ENCODE peak calls at places on chromosome 20, in nine cellular contexts. One of them, this sample, is unnamed.

GRCh38 chr20:50540620-50541605 is 30.7 kb downstream of the PTPN1 start:
- DNase-seq in HT1080: peak; percentile 98
- DNase-seq in MCF 10A: peak; percentile 74
- DNase-seq in stimulated activated naive CD8-positive, alpha-beta T cell treated with anti-CD3 and anti-CD28 coated beads, Interleukin-15, Interleukin-2, amounts not matched to agents 100 U/mL and 50 U/mL, for 24 hours: no peak
- DNase-seq in NCI-H526 treated with DMSO at 0.1 percent for 48 hours: no peak
- DNase-seq in lower lobe of right lung: no peak
- DNase-seq in substantia nigra: no peak
- DNase-seq in right cardiac atrium: no peak
- DNase-seq in hepatocyte: peak; percentile 43
- DNase-seq in this sample: no peak

GRCh38 chr20:39943336-39943735 is 745.7 kb downstream of the MAFB start:
- DNase-seq in MCF 10A: no peak
- DNase-seq in hepatocyte: no peak
- DNase-seq in lower lobe of right lung: no peak
- DNase-seq in stimulated activated naive CD8-positive, alpha-beta T cell treated with anti-CD3 and anti-CD28 coated beads, Interleukin-15, Interleukin-2, amounts not matched to agents 100 U/mL and 50 U/mL, for 24 hours: no peak
- DNase-seq in NCI-H526 treated with DMSO at 0.1 percent for 48 hours: no peak
- DNase-seq in substantia nigra: no peak
- DNase-seq in right cardiac atrium: no peak
- DNase-seq in HT1080: no peak
- DNase-seq in this sample: no peak

GRCh38 chr20:59955131-59955796 is 3.0 kb upstream of the CDH26 start:
- DNase-seq in NCI-H526 treated with DMSO at 0.1 percent for 48 hours: peak; percentile 18
- DNase-seq in substantia nigra: no peak
- DNase-seq in hepatocyte: peak; percentile 45
- DNase-seq in HT1080: no peak
- DNase-seq in right cardiac atrium: no peak
- DNase-seq in stimulated activated naive CD8-positive, alpha-beta T cell treated with anti-CD3 and anti-CD28 coated beads, Interleukin-15, Interleukin-2, amounts not matched to agents 100 U/mL and 50 U/mL, for 24 hours: no peak
- DNase-seq in MCF 10A: no peak
- DNase-seq in lower lobe of right lung: no peak
- DNase-seq in this sample: no peak

GRCh38 chr20:10955166-10955565 is 281.4 kb upstream of the JAG1 start:
- DNase-seq in substantia nigra: no peak
- DNase-seq in HT1080: no peak
- DNase-seq in NCI-H526 treated with DMSO at 0.1 percent for 48 hours: no peak
- DNase-seq in hepatocyte: no peak
- DNase-seq in stimulated activated naive CD8-positive, alpha-beta T cell treated with anti-CD3 and anti-CD28 coated beads, Interleukin-15, Interleukin-2, amounts not matched to agents 100 U/mL and 50 U/mL, for 24 hours: no peak
- DNase-seq in right cardiac atrium: no peak
- DNase-seq in lower lobe of right lung: no peak
- DNase-seq in MCF 10A: no peak
- DNase-seq in this sample: no peak

GRCh38 chr20:53598140-53599038 is 4.8 kb upstream of the ZNF217 start:
- DNase-seq in right cardiac atrium: no peak
- DNase-seq in hepatocyte: no peak
- DNase-seq in stimulated activated naive CD8-positive, alpha-beta T cell treated with anti-CD3 and anti-CD28 coated beads, Interleukin-15, Interleukin-2, amounts not matched to agents 100 U/mL and 50 U/mL, for 24 hours: no peak
- DNase-seq in lower lobe of right lung: no peak
- DNase-seq in substantia nigra: no peak
- DNase-seq in NCI-H526 treated with DMSO at 0.1 percent for 48 hours: no peak
- DNase-seq in MCF 10A: no peak
- DNase-seq in HT1080: no peak
- DNase-seq in this sample: no peak

GRCh38 chr20:32522775-32523612 is 62.1 kb downstream of the NOL4L start:
- DNase-seq in MCF 10A: no peak
- DNase-seq in HT1080: peak; percentile 56
- DNase-seq in stimulated activated naive CD8-positive, alpha-beta T cell treated with anti-CD3 and anti-CD28 coated beads, Interleukin-15, Interleukin-2, amounts not matched to agents 100 U/mL and 50 U/mL, for 24 hours: no peak
- DNase-seq in lower lobe of right lung: peak; percentile 31
- DNase-seq in NCI-H526 treated with DMSO at 0.1 percent for 48 hours: peak; percentile 82
- DNase-seq in substantia nigra: no peak
- DNase-seq in hepatocyte: no peak
- DNase-seq in right cardiac atrium: no peak
- DNase-seq in this sample: no peak

GRCh38 chr20:22536956-22537756 is 47.2 kb downstream of the FOXA2 start:
- DNase-seq in NCI-H526 treated with DMSO at 0.1 percent for 48 hours: no peak
- DNase-seq in stimulated activated naive CD8-positive, alpha-beta T cell treated with anti-CD3 and anti-CD28 coated beads, Interleukin-15, Interleukin-2, amounts not matched to agents 100 U/mL and 50 U/mL, for 24 hours: no peak
- DNase-seq in MCF 10A: no peak
- DNase-seq in right cardiac atrium: no peak
- DNase-seq in substantia nigra: no peak
- DNase-seq in lower lobe of right lung: no peak
- DNase-seq in hepatocyte: no peak
- DNase-seq in HT1080: no peak
- DNase-seq in this sample: no peak

GRCh38 chr20:57108218-57108617 is 158.2 kb downstream of the BMP7 start:
- DNase-seq in NCI-H526 treated with DMSO at 0.1 percent for 48 hours: no peak
- DNase-seq in MCF 10A: no peak
- DNase-seq in substantia nigra: no peak
- DNase-seq in stimulated activated naive CD8-positive, alpha-beta T cell treated with anti-CD3 and anti-CD28 coated beads, Interleukin-15, Interleukin-2, amounts not matched to agents 100 U/mL and 50 U/mL, for 24 hours: no peak
- DNase-seq in HT1080: no peak
- DNase-seq in right cardiac atrium: no peak
- DNase-seq in hepatocyte: no peak
- DNase-seq in lower lobe of right lung: no peak
- DNase-seq in this sample: no peak

GRCh38 chr20:45972500-45973183 is 639 bp upstream of the ZNF335 start:
- DNase-seq in HT1080: no peak
- DNase-seq in hepatocyte: no peak
- DNase-seq in MCF 10A: peak; percentile 97
- DNase-seq in substantia nigra: no peak
- DNase-seq in stimulated activated naive CD8-positive, alpha-beta T cell treated with anti-CD3 and anti-CD28 coated beads, Interleukin-15, Interleukin-2, amounts not matched to agents 100 U/mL and 50 U/mL, for 24 hours: no peak
- DNase-seq in right cardiac atrium: no peak
- DNase-seq in NCI-H526 treated with DMSO at 0.1 percent for 48 hours: no peak
- DNase-seq in lower lobe of right lung: peak; percentile 94
- DNase-seq in this sample: no peak

GRCh38 chr20:54063998-54064676 is 6.3 kb downstream of the BCAS1 start:
- DNase-seq in lower lobe of right lung: no peak
- DNase-seq in stimulated activated naive CD8-positive, alpha-beta T cell treated with anti-CD3 and anti-CD28 coated beads, Interleukin-15, Interleukin-2, amounts not matched to agents 100 U/mL and 50 U/mL, for 24 hours: peak; percentile 67
- DNase-seq in hepatocyte: no peak
- DNase-seq in substantia nigra: no peak
- DNase-seq in HT1080: no peak
- DNase-seq in NCI-H526 treated with DMSO at 0.1 percent for 48 hours: peak; percentile 69
- DNase-seq in right cardiac atrium: no peak
- DNase-seq in MCF 10A: no peak
- DNase-seq in this sample: no peak

GRCh38 chr20:53738945-53739798 is 145.5 kb upstream of the ZNF217 start:
- DNase-seq in HT1080: no peak
- DNase-seq in lower lobe of right lung: no peak
- DNase-seq in NCI-H526 treated with DMSO at 0.1 percent for 48 hours: peak; percentile 80
- DNase-seq in substantia nigra: no peak
- DNase-seq in MCF 10A: no peak
- DNase-seq in stimulated activated naive CD8-positive, alpha-beta T cell treated with anti-CD3 and anti-CD28 coated beads, Interleukin-15, Interleukin-2, amounts not matched to agents 100 U/mL and 50 U/mL, for 24 hours: no peak
- DNase-seq in right cardiac atrium: no peak
- DNase-seq in hepatocyte: peak; percentile 42
- DNase-seq in this sample: no peak

GRCh38 chr20:7704021-7704420 is 236.2 kb downstream of the HAO1 start:
- DNase-seq in lower lobe of right lung: no peak
- DNase-seq in MCF 10A: no peak
- DNase-seq in substantia nigra: no peak
- DNase-seq in hepatocyte: no peak
- DNase-seq in NCI-H526 treated with DMSO at 0.1 percent for 48 hours: peak; percentile 63
- DNase-seq in HT1080: no peak
- DNase-seq in right cardiac atrium: no peak
- DNase-seq in stimulated activated naive CD8-positive, alpha-beta T cell treated with anti-CD3 and anti-CD28 coated beads, Interleukin-15, Interleukin-2, amounts not matched to agents 100 U/mL and 50 U/mL, for 24 hours: no peak
- DNase-seq in this sample: no peak

GRCh38 chr20:17680128-17680835 is 1.8 kb downstream of the RRBP1 start:
- DNase-seq in substantia nigra: no peak
- DNase-seq in NCI-H526 treated with DMSO at 0.1 percent for 48 hours: no peak
- DNase-seq in hepatocyte: peak; percentile 78
- DNase-seq in MCF 10A: peak; percentile 73
- DNase-seq in lower lobe of right lung: peak; percentile 81
- DNase-seq in stimulated activated naive CD8-positive, alpha-beta T cell treated with anti-CD3 and anti-CD28 coated beads, Interleukin-15, Interleukin-2, amounts not matched to agents 100 U/mL and 50 U/mL, for 24 hours: no peak
- DNase-seq in right cardiac atrium: peak; percentile 79
- DNase-seq in HT1080: peak; percentile 34
- DNase-seq in this sample: no peak

GRCh38 chr20:57819291-57819690 is 109.5 kb upstream of the PMEPA1 start:
- DNase-seq in HT1080: no peak
- DNase-seq in stimulated activated naive CD8-positive, alpha-beta T cell treated with anti-CD3 and anti-CD28 coated beads, Interleukin-15, Interleukin-2, amounts not matched to agents 100 U/mL and 50 U/mL, for 24 hours: no peak
- DNase-seq in lower lobe of right lung: no peak
- DNase-seq in substantia nigra: no peak
- DNase-seq in right cardiac atrium: no peak
- DNase-seq in hepatocyte: no peak
- DNase-seq in MCF 10A: no peak
- DNase-seq in NCI-H526 treated with DMSO at 0.1 percent for 48 hours: no peak
- DNase-seq in this sample: no peak

GRCh38 chr20:17562804-17563305 is 7.0 kb upstream of the DSTN start:
- DNase-seq in substantia nigra: no peak
- DNase-seq in HT1080: no peak
- DNase-seq in lower lobe of right lung: peak; percentile 63
- DNase-seq in NCI-H526 treated with DMSO at 0.1 percent for 48 hours: no peak
- DNase-seq in right cardiac atrium: no peak
- DNase-seq in stimulated activated naive CD8-positive, alpha-beta T cell treated with anti-CD3 and anti-CD28 coated beads, Interleukin-15, Interleukin-2, amounts not matched to agents 100 U/mL and 50 U/mL, for 24 hours: no peak
- DNase-seq in MCF 10A: peak; percentile 74
- DNase-seq in hepatocyte: no peak
- DNase-seq in this sample: no peak

GRCh38 chr20:33664085-33664761 is 2.1 kb downstream of the C20orf144 start:
- DNase-seq in MCF 10A: no peak
- DNase-seq in hepatocyte: no peak
- DNase-seq in HT1080: no peak
- DNase-seq in lower lobe of right lung: no peak
- DNase-seq in substantia nigra: no peak
- DNase-seq in NCI-H526 treated with DMSO at 0.1 percent for 48 hours: no peak
- DNase-seq in right cardiac atrium: peak; percentile 59
- DNase-seq in stimulated activated naive CD8-positive, alpha-beta T cell treated with anti-CD3 and anti-CD28 coated beads, Interleukin-15, Interleukin-2, amounts not matched to agents 100 U/mL and 50 U/mL, for 24 hours: peak; percentile 5
- DNase-seq in this sample: no peak

GRCh38 chr20:19738936-19739335 is 19.1 kb upstream of the RIN2 start:
- DNase-seq in lower lobe of right lung: no peak
- DNase-seq in right cardiac atrium: no peak
- DNase-seq in MCF 10A: no peak
- DNase-seq in stimulated activated naive CD8-positive, alpha-beta T cell treated with anti-CD3 and anti-CD28 coated beads, Interleukin-15, Interleukin-2, amounts not matched to agents 100 U/mL and 50 U/mL, for 24 hours: no peak
- DNase-seq in hepatocyte: no peak
- DNase-seq in substantia nigra: no peak
- DNase-seq in NCI-H526 treated with DMSO at 0.1 percent for 48 hours: no peak
- DNase-seq in HT1080: peak; percentile 41
- DNase-seq in this sample: no peak

GRCh38 chr20:45842169-45842812 is 8.7 kb downstream of the SNX21 start:
- DNase-seq in lower lobe of right lung: no peak
- DNase-seq in substantia nigra: no peak
- DNase-seq in NCI-H526 treated with DMSO at 0.1 percent for 48 hours: no peak
- DNase-seq in hepatocyte: no peak
- DNase-seq in HT1080: no peak
- DNase-seq in MCF 10A: no peak
- DNase-seq in right cardiac atrium: peak; percentile 29
- DNase-seq in stimulated activated naive CD8-positive, alpha-beta T cell treated with anti-CD3 and anti-CD28 coated beads, Interleukin-15, Interleukin-2, amounts not matched to agents 100 U/mL and 50 U/mL, for 24 hours: no peak
- DNase-seq in this sample: peak; percentile 84

This sample was measured in Karpas-422.